ENCODE peak calls at places on chromosomes 11 and 22, in nine cellular contexts. M is AG04450, N is body of pancreas, A is tibial artery, I is A549, T is HCT116, V is AG09309, D is cardiac fibroblast, G is gastrocnemius medialis. X is an unnamed sample.
A peak's percentile ranks its signal among the peaks of the same experiment; 100 is the strongest.

GRCh38 chr11:10390375-10390774 is 64.7 kb upstream of the AMPD3 start:
- DNase-seq in M (no peak), N (no peak), A (no peak), I (no peak), T (no peak), V (no peak), D (peak; percentile 57), G (no peak), X (no peak)

GRCh38 chr22:41801147-41801819 is 804 bp downstream of the CCDC134 start:
- DNase-seq in M (no peak), N (no peak), A (no peak), I (no peak), T (no peak), V (no peak), D (no peak), G (no peak), X (no peak)

GRCh38 chr11:119366690-119367620 is 14.5 kb downstream of the USP2 start:
- DNase-seq in M (no peak), N (no peak), A (no peak), I (no peak), T (no peak), V (no peak), D (no peak), G (no peak), X (no peak)

GRCh38 chr22:20742764-20743163 is 31.1 kb upstream of the SERPIND1 start:
- DNase-seq in M (no peak), N (no peak), A (no peak), I (no peak), T (no peak), V (no peak), D (no peak), G (no peak), X (no peak)

GRCh38 chr22:39932918-39933649 is 27.1 kb upstream of the TMA7B start:
- DNase-seq in M (no peak), N (peak; percentile 39), A (no peak), I (peak; percentile 15), T (peak; percentile 35), V (no peak), D (peak; percentile 26), G (no peak), X (no peak)

GRCh38 chr11:77593883-77594282 is 4.1 kb downstream of the AQP11 start:
- DNase-seq in M (no peak), N (no peak), A (no peak), I (no peak), T (no peak), V (no peak), D (no peak), G (no peak), X (no peak)

GRCh38 chr11:47257518-47258316 is at the start of gene NR1H3:
- DNase-seq in M (no peak), N (peak; percentile 87), A (peak; percentile 81), I (peak; percentile 64), T (no peak), V (no peak), D (peak; percentile 97), G (peak; percentile 63), X (no peak)

GRCh38 chr22:38244106-38244505 is 28.7 kb downstream of the TMEM184B start:
- DNase-seq in M (no peak), N (no peak), A (no peak), I (no peak), T (no peak), V (no peak), D (no peak), G (no peak), X (no peak)

GRCh38 chr11:70942593-70942992 is 309.8 kb downstream of the SHANK2 start:
- DNase-seq in M (no peak), N (no peak), A (no peak), I (no peak), T (peak; percentile 44), V (no peak), D (no peak), G (no peak), X (no peak)

GRCh38 chr11:94131363-94132115 is 2.9 kb downstream of the PANX1 start:
- DNase-seq in M (no peak), N (peak; percentile 35), A (peak; percentile 36), I (no peak), T (no peak), V (no peak), D (peak; percentile 73), G (no peak), X (no peak)

GRCh38 chr11:74783241-74783871 is 34.7 kb downstream of the RNF169 start:
- DNase-seq in M (no peak), N (no peak), A (no peak), I (no peak), T (peak; percentile 8), V (peak; percentile 35), D (peak; percentile 35), G (no peak), X (peak; percentile 33)

GRCh38 chr11:37710031-37710430 is 1112.0 kb upstream of the RAG2 start:
- DNase-seq in M (no peak), N (no peak), A (no peak), I (no peak), T (no peak), V (peak; percentile 13), D (peak; percentile 89), G (no peak), X (no peak)

GRCh38 chr11:106152013-106152412 is 74.6 kb downstream of the AASDHPPT start:
- DNase-seq in M (no peak), N (peak; percentile 38), A (no peak), I (no peak), T (no peak), V (no peak), D (peak; percentile 30), G (no peak), X (no peak)

GRCh38 chr11:7520981-7521487 is 7.2 kb downstream of the PPFIBP2 start:
- DNase-seq in M (no peak), N (no peak), A (no peak), I (no peak), T (no peak), V (no peak), D (no peak), G (no peak), X (no peak)

GRCh38 chr11:67486481-67487195 is 3.8 kb downstream of the AIP start:
- DNase-seq in M (no peak), N (no peak), A (no peak), I (no peak), T (no peak), V (no peak), D (no peak), G (no peak), X (no peak)

GRCh38 chr11:94546886-94547285 is 3.2 kb downstream of the FUT4 start:
- DNase-seq in M (no peak), N (no peak), A (no peak), I (no peak), T (no peak), V (no peak), D (no peak), G (no peak), X (no peak)

GRCh38 chr22:37655252-37655563 is 3.3 kb upstream of the PDXP start:
- DNase-seq in M (no peak), N (no peak), A (no peak), I (no peak), T (no peak), V (no peak), D (no peak), G (no peak), X (no peak)

GRCh38 chr22:46055176-46055850 is 78.4 kb upstream of the WNT7B start:
- DNase-seq in M (no peak), N (peak; percentile 73), A (peak; percentile 57), I (no peak), T (no peak), V (no peak), D (no peak), G (no peak), X (no peak)

GRCh38 chr11:69156218-69156639 is 494 bp downstream of the SMIM38 start:
- DNase-seq in M (no peak), N (peak; percentile 6), A (no peak), I (no peak), T (no peak), V (no peak), D (peak; percentile 13), G (no peak), X (no peak)

DNA sequence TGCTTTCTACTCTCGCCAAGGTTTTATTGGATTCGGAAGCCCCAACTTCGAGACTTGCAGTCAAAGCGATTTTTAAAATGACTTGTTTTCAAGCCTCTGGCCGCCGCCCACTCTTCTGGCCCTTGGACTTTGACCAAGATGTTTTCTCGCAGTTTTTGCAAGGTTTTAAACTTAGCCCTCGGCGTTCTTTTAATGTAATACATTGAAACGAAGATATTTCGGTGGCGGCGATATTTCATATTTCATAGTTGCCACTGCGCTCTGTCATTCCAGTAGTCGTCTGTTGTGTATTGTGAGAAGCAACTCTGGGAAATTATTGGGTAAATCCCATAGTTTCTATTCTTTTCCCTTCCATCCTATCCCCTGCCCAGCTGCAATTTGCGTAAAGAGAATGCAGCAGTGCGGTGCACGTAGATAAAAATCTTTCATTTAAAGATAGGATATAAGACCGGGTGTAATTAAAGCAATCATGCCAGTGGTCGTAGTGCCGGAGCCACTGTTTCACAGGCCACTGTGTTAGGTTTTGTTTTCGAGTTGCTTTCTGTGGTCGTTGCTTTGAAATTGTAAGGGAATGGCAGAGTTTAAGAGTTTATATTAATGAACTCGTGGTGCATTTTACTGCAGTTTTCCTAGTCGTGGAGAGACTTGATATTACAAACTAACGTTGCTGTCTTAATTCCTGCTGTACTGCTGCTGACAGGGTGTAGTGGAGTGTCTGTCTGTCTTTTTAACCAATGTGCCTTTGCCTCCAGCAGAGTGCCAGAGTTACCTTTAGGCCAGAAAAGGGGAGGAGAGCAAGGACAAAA is 715 bp downstream of the BIRC2 start:
- DNase-seq in M (no peak), N (peak; percentile 52), A (no peak), I (no peak), T (no peak), V (no peak), D (peak; percentile 48), G (no peak), X (no peak)
- TF ChIP-seq CTCF in M (no peak), N (no peak), A (no peak), I (no peak), T (no peak), V (no peak), D (no peak), G (no peak), X (no peak)

GRCh38 chr11:92225206-92225562 is 566 bp downstream of the FAT3 start:
- DNase-seq in M (no peak), N (no peak), A (no peak), I (no peak), T (no peak), V (no peak), D (no peak), G (no peak), X (no peak)
- H3K4me3 ChIP-seq in M (peak overlapping the region; percentile 52), N (no peak overlapping the region), A (peak overlapping the region; percentile 82), I (peak overlapping the region; percentile 59), T (no peak overlapping the region), V (peak overlapping the region; percentile 45), D (peak overlapping the region; percentile 42), G (peak overlapping the region; percentile 55), X (peak overlapping the region; percentile 47)

GRCh38 chr11:101456812-101457211 is 127.0 kb downstream of the TRPC6 start:
- DNase-seq in M (no peak), N (no peak), A (no peak), I (no peak), T (no peak), V (no peak), D (peak; percentile 24), G (no peak), X (no peak)
- TF ChIP-seq CTCF in M (peak; percentile 46), N (no peak), A (peak; percentile 30), I (peak; percentile 33), T (peak; percentile 56), V (peak; percentile 24), D (peak; percentile 32), G (no peak), X (peak; percentile 41)

GRCh38 chr11:61021661-61022212 is 50.3 kb downstream of the CD6 start:
- DNase-seq in M (no peak), N (peak; percentile 71), A (no peak), I (no peak), T (no peak), V (no peak), D (no peak), G (no peak), X (no peak)
- H3K4me3 ChIP-seq in M (no peak overlapping the region), N (no peak overlapping the region), A (no peak overlapping the region), I (no peak overlapping the region), T (peak overlapping the region; percentile 9), V (no peak overlapping the region), D (no peak overlapping the region), G (no peak overlapping the region), X (no peak overlapping the region)

X was measured in epithelial cell of proximal tubule.